ENCODE peak calls at places on chromosomes 6 and 20, in ten cellular contexts. One of them, this sample, is unnamed.

GRCh38 chr6:109625199-109625598 is 65.8 kb downstream of the AK9 start:
- DNase-seq in upper lobe of right lung: no peak
- DNase-seq in body of pancreas: no peak
- DNase-seq in BE2C: no peak
- DNase-seq in IMR-90: no peak
- DNase-seq in PC-9: no peak
- DNase-seq in fibroblast of mammary gland: no peak
- DNase-seq in mucosa of descending colon: no peak
- DNase-seq in choroid plexus epithelial cell: no peak
- DNase-seq in GM23338: no peak
- DNase-seq in this sample: no peak

GRCh38 chr20:10940941-10941340 is 267.1 kb upstream of the JAG1 start:
- DNase-seq in upper lobe of right lung: no peak
- DNase-seq in fibroblast of mammary gland: no peak
- DNase-seq in mucosa of descending colon: no peak
- DNase-seq in IMR-90: no peak
- DNase-seq in choroid plexus epithelial cell: no peak
- DNase-seq in GM23338: no peak
- DNase-seq in body of pancreas: no peak
- DNase-seq in PC-9: no peak
- DNase-seq in BE2C: no peak
- DNase-seq in this sample: no peak

GRCh38 chr6:111810321-111811235 is 62.7 kb downstream of the FYN start:
- DNase-seq in fibroblast of mammary gland: no peak
- DNase-seq in upper lobe of right lung: no peak
- DNase-seq in body of pancreas: no peak
- DNase-seq in PC-9: no peak
- DNase-seq in mucosa of descending colon: no peak
- DNase-seq in choroid plexus epithelial cell: no peak
- DNase-seq in GM23338: no peak
- DNase-seq in BE2C: no peak
- DNase-seq in IMR-90: no peak
- DNase-seq in this sample: no peak

GRCh38 chr6:20542927-20543602 is 8.8 kb downstream of the CDKAL1 start:
- DNase-seq in fibroblast of mammary gland: peak; percentile 88
- DNase-seq in GM23338: no peak
- DNase-seq in choroid plexus epithelial cell: peak; percentile 93
- DNase-seq in IMR-90: peak; percentile 84
- DNase-seq in BE2C: no peak
- DNase-seq in body of pancreas: no peak
- DNase-seq in PC-9: peak; percentile 90
- DNase-seq in mucosa of descending colon: no peak
- DNase-seq in upper lobe of right lung: no peak
- DNase-seq in this sample: no peak

GRCh38 chr6:2147737-2148448 is 97.5 kb downstream of the GMDS start:
- DNase-seq in choroid plexus epithelial cell: peak; percentile 26
- DNase-seq in BE2C: no peak
- DNase-seq in fibroblast of mammary gland: peak; percentile 58
- DNase-seq in PC-9: no peak
- DNase-seq in GM23338: no peak
- DNase-seq in upper lobe of right lung: no peak
- DNase-seq in IMR-90: peak; percentile 71
- DNase-seq in mucosa of descending colon: no peak
- DNase-seq in body of pancreas: no peak
- DNase-seq in this sample: no peak

GRCh38 chr20:40757087-40757486 is 68.1 kb upstream of the MAFB start:
- DNase-seq in body of pancreas: no peak
- DNase-seq in fibroblast of mammary gland: no peak
- DNase-seq in upper lobe of right lung: no peak
- DNase-seq in PC-9: no peak
- DNase-seq in mucosa of descending colon: no peak
- DNase-seq in IMR-90: no peak
- DNase-seq in choroid plexus epithelial cell: peak; percentile 24
- DNase-seq in GM23338: no peak
- DNase-seq in BE2C: no peak
- DNase-seq in this sample: no peak

GRCh38 chr6:31690231-31691077 is 9.6 kb upstream of the LY6G5C start:
- DNase-seq in PC-9: no peak
- DNase-seq in fibroblast of mammary gland: no peak
- DNase-seq in GM23338: no peak
- DNase-seq in mucosa of descending colon: no peak
- DNase-seq in upper lobe of right lung: no peak
- DNase-seq in body of pancreas: no peak
- DNase-seq in IMR-90: no peak
- DNase-seq in choroid plexus epithelial cell: peak; percentile 17
- DNase-seq in BE2C: no peak
- DNase-seq in this sample: no peak

GRCh38 chr6:21437583-21437982 is 156.0 kb upstream of the SOX4 start:
- DNase-seq in body of pancreas: no peak
- DNase-seq in fibroblast of mammary gland: no peak
- DNase-seq in choroid plexus epithelial cell: no peak
- DNase-seq in PC-9: no peak
- DNase-seq in BE2C: no peak
- DNase-seq in upper lobe of right lung: no peak
- DNase-seq in IMR-90: no peak
- DNase-seq in GM23338: no peak
- DNase-seq in mucosa of descending colon: no peak
- DNase-seq in this sample: no peak

GRCh38 chr6:113819169-113819830 is 37.8 kb upstream of the MARCKS start:
- DNase-seq in GM23338: no peak
- DNase-seq in body of pancreas: peak; percentile 69
- DNase-seq in choroid plexus epithelial cell: no peak
- DNase-seq in BE2C: no peak
- DNase-seq in mucosa of descending colon: peak; percentile 70
- DNase-seq in upper lobe of right lung: no peak
- DNase-seq in PC-9: peak; percentile 62
- DNase-seq in fibroblast of mammary gland: no peak
- DNase-seq in IMR-90: no peak
- DNase-seq in this sample: no peak

GRCh38 chr6:40904583-40905194 is 134.3 kb downstream of the UNC5CL start:
- DNase-seq in body of pancreas: no peak
- DNase-seq in mucosa of descending colon: no peak
- DNase-seq in choroid plexus epithelial cell: no peak
- DNase-seq in BE2C: no peak
- DNase-seq in PC-9: no peak
- DNase-seq in GM23338: no peak
- DNase-seq in fibroblast of mammary gland: no peak
- DNase-seq in IMR-90: no peak
- DNase-seq in upper lobe of right lung: no peak
- DNase-seq in this sample: no peak

GRCh38 chr6:51495806-51496380 is 591.5 kb downstream of the PKHD1 start:
- DNase-seq in PC-9: no peak
- DNase-seq in GM23338: no peak
- DNase-seq in BE2C: no peak
- DNase-seq in mucosa of descending colon: no peak
- DNase-seq in choroid plexus epithelial cell: no peak
- DNase-seq in upper lobe of right lung: no peak
- DNase-seq in IMR-90: no peak
- DNase-seq in fibroblast of mammary gland: no peak
- DNase-seq in body of pancreas: no peak
- DNase-seq in this sample: no peak

GRCh38 chr6:26501482-26501986 is 1.4 kb downstream of the BTN1A1 start:
- DNase-seq in body of pancreas: peak; percentile 24
- DNase-seq in mucosa of descending colon: peak; percentile 64
- DNase-seq in BE2C: peak; percentile 43
- DNase-seq in upper lobe of right lung: peak; percentile 73
- DNase-seq in fibroblast of mammary gland: peak; percentile 10
- DNase-seq in choroid plexus epithelial cell: peak; percentile 8
- DNase-seq in IMR-90: peak; percentile 25
- DNase-seq in PC-9: no peak
- DNase-seq in GM23338: peak; percentile 77
- DNase-seq in this sample: peak; percentile 51

GRCh38 chr20:17878912-17879602 is 89.5 kb downstream of the SNX5 start:
- DNase-seq in upper lobe of right lung: no peak
- DNase-seq in GM23338: no peak
- DNase-seq in PC-9: no peak
- DNase-seq in body of pancreas: no peak
- DNase-seq in IMR-90: no peak
- DNase-seq in BE2C: no peak
- DNase-seq in fibroblast of mammary gland: no peak
- DNase-seq in mucosa of descending colon: no peak
- DNase-seq in choroid plexus epithelial cell: no peak
- DNase-seq in this sample: no peak
- TF ChIP-seq CTCF in upper lobe of right lung: peak; percentile 14
- TF ChIP-seq CTCF in GM23338: peak; percentile 15
- TF ChIP-seq CTCF in PC-9: no peak
- TF ChIP-seq CTCF in body of pancreas: no peak
- TF ChIP-seq CTCF in IMR-90: no peak
- TF ChIP-seq CTCF in BE2C: peak; percentile 23
- TF ChIP-seq CTCF in fibroblast of mammary gland: peak; percentile 2
- TF ChIP-seq CTCF in mucosa of descending colon: no peak
- TF ChIP-seq CTCF in choroid plexus epithelial cell: peak; percentile 19
- TF ChIP-seq CTCF in this sample: no peak

DNA sequence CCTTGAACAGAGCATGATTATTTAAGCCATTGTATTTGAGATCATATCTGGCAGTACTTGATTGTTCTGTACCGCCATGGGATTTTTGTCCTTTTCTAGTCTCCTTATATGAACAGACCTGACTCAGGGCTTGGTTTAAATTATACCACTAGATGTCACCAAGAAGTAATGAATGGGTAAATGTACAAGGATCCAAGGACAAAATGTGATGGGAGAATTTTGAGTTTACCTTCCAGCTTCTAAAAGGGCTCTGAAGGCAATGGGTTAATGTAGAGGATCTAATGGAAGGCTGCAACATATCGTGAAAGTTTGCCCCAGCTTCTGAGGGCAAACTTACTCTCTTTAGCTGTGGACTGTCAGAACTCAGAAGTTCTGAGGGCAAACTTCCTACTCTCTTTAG is 12.0 kb downstream of the RNF8 start:
- DNase-seq in GM23338: peak; percentile 10
- DNase-seq in fibroblast of mammary gland: peak; percentile 33
- DNase-seq in choroid plexus epithelial cell: peak; percentile 63
- DNase-seq in PC-9: no peak
- DNase-seq in BE2C: no peak
- DNase-seq in mucosa of descending colon: no peak
- DNase-seq in IMR-90: peak; percentile 35
- DNase-seq in upper lobe of right lung: no peak
- DNase-seq in body of pancreas: no peak
- DNase-seq in this sample: no peak
- TF ChIP-seq CTCF in GM23338: no peak
- TF ChIP-seq CTCF in fibroblast of mammary gland: peak; percentile 22
- TF ChIP-seq CTCF in choroid plexus epithelial cell: peak; percentile 43
- TF ChIP-seq CTCF in PC-9: no peak
- TF ChIP-seq CTCF in BE2C: peak; percentile 45
- TF ChIP-seq CTCF in mucosa of descending colon: no peak
- TF ChIP-seq CTCF in IMR-90: peak; percentile 46
- TF ChIP-seq CTCF in upper lobe of right lung: peak; percentile 18
- TF ChIP-seq CTCF in body of pancreas: peak; percentile 29
- TF ChIP-seq CTCF in this sample: no peak

GRCh38 chr20:43409041-43409913 is 48.4 kb upstream of the SRSF6 start:
- DNase-seq in mucosa of descending colon: no peak
- DNase-seq in fibroblast of mammary gland: peak; percentile 53
- DNase-seq in GM23338: peak; percentile 57
- DNase-seq in upper lobe of right lung: no peak
- DNase-seq in body of pancreas: no peak
- DNase-seq in BE2C: peak; percentile 48
- DNase-seq in choroid plexus epithelial cell: peak; percentile 63
- DNase-seq in IMR-90: peak; percentile 52
- DNase-seq in PC-9: no peak
- DNase-seq in this sample: peak; percentile 28
- TF ChIP-seq CTCF in mucosa of descending colon: peak; percentile 34
- TF ChIP-seq CTCF in fibroblast of mammary gland: peak; percentile 79
- TF ChIP-seq CTCF in GM23338: peak; percentile 73
- TF ChIP-seq CTCF in upper lobe of right lung: peak; percentile 55
- TF ChIP-seq CTCF in body of pancreas: peak; percentile 31
- TF ChIP-seq CTCF in BE2C: peak; percentile 86
- TF ChIP-seq CTCF in choroid plexus epithelial cell: peak; percentile 77
- TF ChIP-seq CTCF in IMR-90: peak; percentile 86
- TF ChIP-seq CTCF in PC-9: peak; percentile 90
- TF ChIP-seq CTCF in this sample: peak; percentile 61

GRCh38 chr20:38603286-38603685 is 1.7 kb downstream of the ARHGAP40 start:
- DNase-seq in mucosa of descending colon: no peak
- DNase-seq in choroid plexus epithelial cell: no peak
- DNase-seq in fibroblast of mammary gland: no peak
- DNase-seq in body of pancreas: no peak
- DNase-seq in BE2C: no peak
- DNase-seq in upper lobe of right lung: no peak
- DNase-seq in IMR-90: no peak
- DNase-seq in GM23338: no peak
- DNase-seq in PC-9: no peak
- DNase-seq in this sample: no peak

GRCh38 chr20:38600057-38600456 is 1.6 kb upstream of the ARHGAP40 start:
- DNase-seq in BE2C: no peak
- DNase-seq in choroid plexus epithelial cell: no peak
- DNase-seq in body of pancreas: no peak
- DNase-seq in mucosa of descending colon: no peak
- DNase-seq in GM23338: no peak
- DNase-seq in upper lobe of right lung: no peak
- DNase-seq in PC-9: peak; percentile 22
- DNase-seq in fibroblast of mammary gland: no peak
- DNase-seq in IMR-90: no peak
- DNase-seq in this sample: no peak

GRCh38 chr20:38602185-38602581 is 574 bp downstream of the ARHGAP40 start:
- DNase-seq in BE2C: no peak
- DNase-seq in choroid plexus epithelial cell: no peak
- DNase-seq in PC-9: peak; percentile 25
- DNase-seq in fibroblast of mammary gland: no peak
- DNase-seq in mucosa of descending colon: no peak
- DNase-seq in upper lobe of right lung: no peak
- DNase-seq in body of pancreas: no peak
- DNase-seq in GM23338: peak; percentile 40
- DNase-seq in IMR-90: no peak
- DNase-seq in this sample: no peak

GRCh38 chr20:38599410-38599882 is 2.2 kb upstream of the ARHGAP40 start:
- DNase-seq in choroid plexus epithelial cell: peak; percentile 29
- DNase-seq in IMR-90: no peak
- DNase-seq in BE2C: peak; percentile 84
- DNase-seq in GM23338: no peak
- DNase-seq in upper lobe of right lung: peak; percentile 92
- DNase-seq in mucosa of descending colon: peak; percentile 46
- DNase-seq in body of pancreas: peak; percentile 86
- DNase-seq in PC-9: peak; percentile 97
- DNase-seq in fibroblast of mammary gland: no peak
- DNase-seq in this sample: no peak

DNA sequence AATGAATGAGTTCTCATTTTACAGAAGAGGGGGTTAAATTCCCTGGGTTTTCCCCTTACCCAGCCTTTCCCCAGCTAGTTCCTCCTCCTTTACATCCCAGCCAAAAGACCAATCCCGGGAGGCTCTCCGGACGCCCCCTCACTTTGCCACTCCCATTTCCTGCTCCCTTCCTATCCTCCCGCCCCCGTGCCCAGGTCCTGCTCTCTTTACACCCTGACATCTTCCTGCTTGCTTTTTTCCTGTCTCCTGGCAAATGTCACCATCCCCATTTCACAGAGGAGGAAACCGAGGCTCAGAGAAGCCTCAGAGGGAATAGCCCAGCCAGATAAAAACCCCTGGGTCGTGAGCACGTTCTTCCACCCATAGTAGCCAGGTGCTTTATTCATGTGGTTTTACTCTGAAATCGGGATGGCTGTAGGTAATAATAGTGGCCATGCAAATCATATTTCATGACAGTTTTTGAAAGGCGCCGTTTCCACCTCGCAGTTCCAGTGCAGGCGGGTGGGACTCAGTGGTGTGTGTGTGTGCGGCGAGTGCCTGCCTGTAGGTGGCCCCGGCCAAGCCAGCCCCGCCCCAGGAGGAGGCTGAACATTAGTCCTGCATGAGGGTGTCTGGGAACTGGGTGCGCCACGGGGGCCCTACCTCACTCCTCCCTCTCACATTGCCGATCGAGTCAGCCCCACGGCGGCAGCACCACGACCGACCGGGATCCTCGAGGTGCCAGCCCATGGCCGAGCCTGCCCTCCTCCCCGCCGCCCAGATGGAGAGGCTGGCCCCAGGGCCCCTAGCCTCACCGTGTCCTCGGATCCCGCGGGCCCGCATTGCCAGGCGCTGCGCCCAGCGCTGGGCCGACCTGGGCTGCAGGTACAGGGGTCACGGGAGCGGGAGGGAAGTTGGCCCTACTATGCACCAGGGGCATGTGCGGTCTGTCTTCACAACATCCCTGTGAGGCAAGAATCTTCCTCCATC is at the start of gene ARHGAP40:
- DNase-seq in fibroblast of mammary gland: peak; percentile 14
- DNase-seq in BE2C: peak; percentile 62
- DNase-seq in upper lobe of right lung: no peak
- DNase-seq in GM23338: peak; percentile 68
- DNase-seq in choroid plexus epithelial cell: peak; percentile 23
- DNase-seq in PC-9: peak; percentile 67
- DNase-seq in IMR-90: no peak
- DNase-seq in mucosa of descending colon: no peak
- DNase-seq in body of pancreas: peak; percentile 13
- DNase-seq in this sample: peak; percentile 49
- TF ChIP-seq CTCF in fibroblast of mammary gland: peak; percentile 13
- TF ChIP-seq CTCF in BE2C: peak; percentile 41
- TF ChIP-seq CTCF in upper lobe of right lung: no peak
- TF ChIP-seq CTCF in GM23338: peak; percentile 30
- TF ChIP-seq CTCF in choroid plexus epithelial cell: peak; percentile 45
- TF ChIP-seq CTCF in PC-9: peak; percentile 30
- TF ChIP-seq CTCF in IMR-90: no peak
- TF ChIP-seq CTCF in mucosa of descending colon: no peak
- TF ChIP-seq CTCF in body of pancreas: no peak
- TF ChIP-seq CTCF in this sample: no peak

This sample was measured in nephron progenitor cell.